ENCODE peak calls at places on chromosomes 3 and 15, in nine cellular contexts. X is left lung, U is stomach, I is AG09309, G is cardiac fibroblast, L is AG04450, T is Calu3, M is PC-3, J is nephron progenitor cell. W is an unnamed sample.

GRCh38 chr15:64134322-64134829 is 17.2 kb upstream of the SNX22 start:
- DNase-seq in J (no peak), M (peak; percentile 13), L (no peak), G (peak; percentile 73), U (peak; percentile 66), T (no peak), X (peak; percentile 65), I (no peak), W (no peak)

GRCh38 chr15:74365619-74366445 is 1.6 kb downstream of the CYP11A1 start:
- DNase-seq in X (no peak), T (no peak), J (peak; percentile 74), I (no peak), L (no peak), G (peak; percentile 72), M (no peak), U (no peak), W (no peak)

GRCh38 chr3:105944721-105945120 is 75.9 kb upstream of the CBLB start:
- DNase-seq in M (peak; percentile 96), U (no peak), G (peak; percentile 37), T (peak; percentile 8), L (peak; percentile 29), J (no peak), I (peak; percentile 35), X (no peak), W (no peak)

GRCh38 chr15:47872869-47873301 is 155.6 kb downstream of the SEMA6D start:
- DNase-seq in J (no peak), X (no peak), I (no peak), T (no peak), G (peak; percentile 41), M (no peak), U (no peak), L (no peak), W (no peak)

GRCh38 chr3:33339758-33340157 is 62.5 kb downstream of the FBXL2 start:
- DNase-seq in G (no peak), I (no peak), J (no peak), L (no peak), X (no peak), U (no peak), M (no peak), T (no peak), W (no peak)

GRCh38 chr3:158434412-158435038 is 136.5 kb upstream of the MLF1 start:
- DNase-seq in L (peak; percentile 21), X (peak; percentile 33), G (peak; percentile 81), T (peak; percentile 81), M (peak; percentile 73), J (peak; percentile 49), U (peak; percentile 56), I (peak; percentile 23), W (peak; percentile 34)

GRCh38 chr3:190443257-190443656 is 6.4 kb downstream of the TMEM207 start:
- DNase-seq in M (peak; percentile 51), U (no peak), G (peak; percentile 23), I (no peak), T (peak; percentile 48), X (no peak), J (no peak), L (no peak), W (no peak)

GRCh38 chr3:126664591-126665214 is 9.8 kb upstream of the TXNRD3 start:
- DNase-seq in T (peak; percentile 42), J (no peak), X (no peak), I (no peak), U (no peak), G (no peak), M (no peak), L (no peak), W (no peak)

GRCh38 chr15:26983822-26984221 is 12.8 kb downstream of the GABRG3 start:
- DNase-seq in T (no peak), U (no peak), M (no peak), I (no peak), X (no peak), L (no peak), G (no peak), J (no peak), W (no peak)

GRCh38 chr3:31013843-31014242 is 119.4 kb upstream of the GADL1 start:
- DNase-seq in I (no peak), U (no peak), G (no peak), M (no peak), J (no peak), T (no peak), X (no peak), L (no peak), W (no peak)

GRCh38 chr3:171984883-171985282 is 54.5 kb upstream of the FNDC3B start:
- DNase-seq in J (no peak), X (peak; percentile 51), I (no peak), L (no peak), G (no peak), U (no peak), M (no peak), T (no peak), W (no peak)

GRCh38 chr15:73930371-73930770 is 4.1 kb downstream of the LOXL1 start:
- DNase-seq in J (no peak), X (peak; percentile 58), U (no peak), T (no peak), M (no peak), L (peak; percentile 66), I (no peak), G (peak; percentile 80), W (no peak)

GRCh38 chr3:50237754-50238548 is 1.9 kb downstream of the GNAI2 start:
- DNase-seq in L (no peak), J (peak; percentile 70), X (peak; percentile 92), T (peak; percentile 78), U (peak; percentile 77), M (peak; percentile 89), I (peak; percentile 62), G (peak; percentile 88), W (peak; percentile 52)

GRCh38 chr3:58021072-58021959 is 13.1 kb downstream of the FLNB start:
- DNase-seq in J (no peak), T (peak; percentile 42), L (no peak), X (no peak), G (no peak), I (no peak), M (peak; percentile 66), U (no peak), W (no peak)

GRCh38 chr3:106943071-106943470 is 434.2 kb upstream of the CCDC54 start:
- DNase-seq in X (no peak), G (peak; percentile 5), J (no peak), I (no peak), T (no peak), L (no peak), U (no peak), M (no peak), W (no peak)

GRCh38 chr3:47705391-47705790 is 76.3 kb downstream of the SMARCC1 start:
- DNase-seq in M (peak; percentile 14), T (no peak), L (no peak), U (no peak), G (no peak), I (no peak), X (no peak), J (no peak), W (no peak)

GRCh38 chr15:52112203-52112750 is 298 bp downstream of the BCL2L10 start:
- DNase-seq in X (no peak), L (no peak), I (no peak), J (no peak), G (no peak), U (peak; percentile 52), T (peak; percentile 46), M (no peak), W (no peak)

GRCh38 chr15:39887832-39888231 is 32.2 kb downstream of the GPR176 start:
- DNase-seq in T (peak; percentile 10), L (no peak), G (peak; percentile 74), M (peak; percentile 76), X (no peak), U (peak; percentile 29), J (no peak), I (peak; percentile 28), W (peak; percentile 31)
- TF ChIP-seq CTCF in T (no peak), L (peak; percentile 37), G (peak; percentile 39), M (peak; percentile 78), X (no peak), U (no peak), J (no peak), I (peak; percentile 52), W (peak; percentile 49)

DNA sequence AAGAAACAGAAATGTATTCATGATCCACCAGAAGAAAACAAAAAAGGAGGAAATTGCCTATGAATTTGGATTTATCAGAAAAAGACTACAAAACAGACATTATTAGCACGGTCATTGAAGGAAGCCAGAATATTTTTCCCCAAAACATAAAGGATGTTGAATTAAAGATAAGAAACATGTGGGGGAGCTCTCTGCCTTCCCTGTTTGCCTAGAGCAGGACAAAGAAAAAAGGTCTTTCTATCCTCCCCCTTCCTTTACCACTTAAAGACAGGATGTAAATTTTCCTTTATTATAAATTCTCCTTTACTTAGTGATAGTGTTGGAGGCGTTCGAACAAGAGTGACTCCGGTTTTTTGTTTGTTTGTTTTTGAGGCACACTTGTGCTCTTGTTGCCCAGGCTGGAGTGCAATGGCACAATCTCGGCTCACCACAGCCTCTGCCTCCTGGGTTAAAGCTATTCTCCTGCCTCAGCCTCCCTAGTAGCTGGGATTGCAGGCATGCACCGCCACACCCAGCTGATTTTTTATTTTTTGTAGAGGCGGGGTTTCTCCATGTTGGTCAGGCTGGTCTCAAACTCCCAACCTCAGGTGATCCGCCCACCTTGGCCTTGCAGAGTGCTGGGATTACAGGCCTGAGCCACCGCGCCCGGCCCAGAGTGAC is 14.9 kb upstream of the RPN1 start:
- DNase-seq in U (no peak), T (peak; percentile 22), X (no peak), I (no peak), J (no peak), M (peak; percentile 6), G (peak; percentile 35), L (no peak), W (no peak)
- TF ChIP-seq CTCF in U (no peak), T (no peak), X (no peak), I (no peak), J (no peak), M (peak; percentile 30), G (no peak), L (no peak), W (no peak)

GRCh38 chr3:179957264-179957845 is 79.4 kb downstream of the PEX5L start:
- DNase-seq in X (no peak), G (no peak), L (no peak), J (no peak), U (no peak), M (no peak), T (no peak), I (no peak), W (no peak)

GRCh38 chr3:179955798-179956197 is 80.9 kb downstream of the PEX5L start:
- DNase-seq in U (no peak), X (no peak), T (no peak), G (no peak), M (peak; percentile 16), L (no peak), I (no peak), J (no peak), W (no peak)

GRCh38 chr3:179958759-179959158 is 78.0 kb downstream of the PEX5L start:
- DNase-seq in L (no peak), M (no peak), J (no peak), T (no peak), U (no peak), I (no peak), G (no peak), X (no peak), W (no peak)

GRCh38 chr3:179956416-179956830 is 80.3 kb downstream of the PEX5L start:
- DNase-seq in I (no peak), M (no peak), X (no peak), T (no peak), U (no peak), G (no peak), J (no peak), L (no peak), W (no peak)

GRCh38 chr3:179958143-179958542 is 78.6 kb downstream of the PEX5L start:
- DNase-seq in T (no peak), M (no peak), X (no peak), J (no peak), L (no peak), I (no peak), U (no peak), G (no peak), W (no peak)
- TF ChIP-seq CTCF in T (no peak), M (no peak), X (no peak), J (no peak), L (no peak), I (no peak), U (no peak), G (no peak), W (no peak)

GRCh38 chr3:7260975-7261374 is 400.1 kb downstream of the GRM7 start:
- DNase-seq in J (no peak), M (no peak), T (no peak), X (no peak), I (no peak), U (no peak), L (no peak), G (no peak), W (no peak)
- TF ChIP-seq CTCF in J (no peak), M (no peak), T (no peak), X (no peak), I (no peak), U (no peak), L (no peak), G (no peak), W (no peak)